ENCODE peak calls at places on chromosomes 7 and 10, in four cellular contexts. V is MM.1S, X is GM23248, M is SK-N-SH. Y is an unnamed sample. For H3F3A and H3K4me1, the result is how much of the 10 kb centered on the place peaks cover.

GRCh38 chr10:76984559-76985443 is 652.8 kb downstream of the KCNMA1 start:
- DNase-seq in X (peak), V (peak), M (peak), Y (peak)

GRCh38 chr10:71529203-71529537 is 132.4 kb downstream of the CDH23 start:
- DNase-seq in V (no peak), X (no peak), M (no peak), Y (no peak)

GRCh38 chr10:128579280-128579679 is 453.1 kb upstream of the MKI67 start:
- DNase-seq in V (no peak), X (no peak), M (no peak), Y (no peak)

GRCh38 chr7:101496017-101496416 is 133.1 kb downstream of the MYL10 start:
- DNase-seq in V (no peak), X (no peak), M (no peak), Y (no peak)

GRCh38 chr7:131506597-131506996 is 49.8 kb downstream of the PODXL start:
- DNase-seq in M (no peak), X (no peak), V (no peak), Y (no peak)

GRCh38 chr10:80468806-80469421 is 14.8 kb downstream of the TSPAN14 start:
- DNase-seq in X (no peak), M (no peak), V (no peak), Y (peak)

GRCh38 chr10:11532329-11532728 is 79.1 kb downstream of the USP6NL start:
- DNase-seq in V (no peak), M (no peak), X (no peak), Y (no peak)

GRCh38 chr7:5424689-5425506 is 1.3 kb upstream of the TNRC18 start:
- DNase-seq in V (peak), X (peak), M (no peak), Y (peak)

GRCh38 chr7:108226723-108227359 is 96.7 kb upstream of the LAMB4 start:
- DNase-seq in M (no peak), X (no peak), V (no peak), Y (no peak)

GRCh38 chr10:44834131-44834530 is 77.0 kb upstream of the TMEM72 start:
- DNase-seq in V (no peak), X (no peak), M (no peak), Y (no peak)

GRCh38 chr10:4136121-4136520 is 351.1 kb upstream of the KLF6 start:
- DNase-seq in V (peak), X (peak), M (no peak), Y (no peak)

GRCh38 chr7:87435546-87435945 is 39.9 kb downstream of the ABCB4 start:
- DNase-seq in X (peak), V (no peak), M (no peak), Y (peak)

GRCh38 chr10:132395704-132396494 is 1.1 kb upstream of the PWWP2B start:
- DNase-seq in V (no peak), X (peak), M (peak), Y (no peak)

GRCh38 chr7:66639773-66640172 is 11.1 kb downstream of the KCTD7 start:
- DNase-seq in M (no peak), V (no peak), X (no peak), Y (no peak)

GRCh38 chr7:24435002-24435401 is 138.2 kb upstream of the PALS2 start:
- DNase-seq in V (no peak), M (no peak), X (no peak), Y (no peak)

GRCh38 chr7:51229620-51230323 is 86.8 kb downstream of the COBL start:
- DNase-seq in V (no peak), X (no peak), M (no peak), Y (no peak)

GRCh38 chr7:55898287-55898686 is 11.0 kb downstream of the ZNF713 start:
- DNase-seq in X (no peak), M (no peak), V (no peak), Y (no peak)

GRCh38 chr10:121088524-121088923 is 237.4 kb downstream of the WDR11 start:
- DNase-seq in X (peak), M (peak), V (no peak), Y (no peak)

GRCh38 chr7:143327903-143328302 is 12.0 kb downstream of the CLCN1 start:
- DNase-seq in M (no peak), V (no peak), X (no peak), Y (no peak)

GRCh38 chr10:42753126-42753506 is 29.5 kb upstream of the BMS1 start:
- DNase-seq in M (peak), X (peak), V (no peak), Y (peak)

GRCh38 chr7:127447326-127447945 is 54.9 kb upstream of the ZNF800 start:
- DNase-seq in M (peak), X (peak), V (peak), Y (peak)

GRCh38 chr7:2218444-2218785 is 14.3 kb downstream of the MAD1L1 start:
- DNase-seq in V (no peak), M (no peak), X (no peak), Y (no peak)

GRCh38 chr7:147492621-147493020 is 1097.9 kb upstream of the C7orf33 start:
- DNase-seq in X (peak), V (no peak), M (no peak), Y (no peak)

GRCh38 chr7:43491984-43492383 is 90.9 kb upstream of the STK17A start:
- DNase-seq in V (no peak), M (no peak), X (peak), Y (no peak)

GRCh38 chr7:4724648-4725013 is 42.5 kb downstream of the FOXK1 start:
- DNase-seq in X (peak), M (peak), V (peak), Y (no peak)

GRCh38 chr7:154777489-154777888 is 225.4 kb downstream of the PAXIP1 start:
- DNase-seq in M (no peak), X (no peak), V (no peak), Y (no peak)

GRCh38 chr10:57119690-57120089 is 758.6 kb upstream of the ZWINT start:
- DNase-seq in V (no peak), X (no peak), M (no peak), Y (peak)

GRCh38 chr7:70520604-70521003 is 611.3 kb upstream of the GALNT17 start:
- DNase-seq in M (no peak), V (no peak), X (peak), Y (no peak)

GRCh38 chr7:152504816-152505215 is 69.0 kb upstream of the KMT2C start:
- DNase-seq in V (no peak), M (no peak), X (no peak), Y (no peak)
- H3F3A ChIP-seq in V (under half), M (under half), X (under half), Y (under half)

GRCh38 chr10:79398642-79399041 is 46.8 kb downstream of the ZCCHC24 start:
- DNase-seq in M (no peak), V (no peak), X (no peak), Y (no peak)

GRCh38 chr10:79397575-79398303 is 47.7 kb downstream of the ZCCHC24 start:
- DNase-seq in M (peak), X (peak), V (no peak), Y (no peak)

GRCh38 chr10:79397051-79397450 is 48.4 kb downstream of the ZCCHC24 start:
- DNase-seq in M (no peak), X (no peak), V (no peak), Y (no peak)

GRCh38 chr10:79394631-79395030 is 47.4 kb downstream of the PPIF start:
- DNase-seq in V (no peak), X (no peak), M (no peak), Y (no peak)

GRCh38 chr10:79396587-79396986 is 48.8 kb downstream of the ZCCHC24 start:
- DNase-seq in X (no peak), V (no peak), M (no peak), Y (no peak)
- H3K4me1 ChIP-seq in X (half or more), V (under half), M (under half), Y (under half)

GRCh38 chr7:97016392-97017196 is 8.0 kb downstream of the DLX5 start:
- DNase-seq in X (no peak), V (no peak), M (peak), Y (no peak)

GRCh38 chr7:97015787-97016391 is 8.7 kb downstream of the DLX5 start:
- DNase-seq in V (no peak), X (no peak), M (no peak), Y (no peak)

GRCh38 chr7:97013555-97013954 is 8.2 kb downstream of the DLX6 start:
- DNase-seq in M (no peak), X (no peak), V (no peak), Y (no peak)

GRCh38 chr7:97014145-97014544 is 8.8 kb downstream of the DLX6 start:
- DNase-seq in V (no peak), X (no peak), M (no peak), Y (no peak)

DNA sequence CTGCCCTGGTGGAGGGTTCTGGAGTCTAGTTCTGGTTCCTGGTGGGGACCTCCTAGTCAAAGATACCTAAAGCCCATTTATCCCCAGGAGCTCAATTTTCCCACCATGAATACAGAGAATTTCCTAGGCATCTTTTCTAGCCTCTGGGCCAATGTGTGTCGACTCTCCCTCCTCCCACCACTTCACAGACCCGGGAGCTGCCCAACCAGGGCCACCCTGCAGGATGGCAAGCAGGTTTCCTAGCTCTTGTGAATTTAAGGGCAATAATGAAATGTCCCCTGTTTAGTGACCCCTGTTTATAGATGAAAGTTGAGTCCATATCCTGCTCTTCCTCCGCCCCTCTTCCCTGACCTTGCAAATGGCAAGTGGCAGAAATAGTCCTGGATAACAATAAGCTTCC is 9.4 kb downstream of the DLX5 start:
- DNase-seq in V (no peak), X (no peak), M (no peak), Y (no peak)
- H3F3A ChIP-seq in V (under half), X (under half), M (under half), Y (under half)

GRCh38 chr7:36205236-36205635 is 52.2 kb downstream of the EEPD1 start:
- DNase-seq in M (no peak), V (no peak), X (no peak), Y (no peak)
- H3K4me1 ChIP-seq in M (half or more), V (under half), X (under half), Y (under half)

DNA sequence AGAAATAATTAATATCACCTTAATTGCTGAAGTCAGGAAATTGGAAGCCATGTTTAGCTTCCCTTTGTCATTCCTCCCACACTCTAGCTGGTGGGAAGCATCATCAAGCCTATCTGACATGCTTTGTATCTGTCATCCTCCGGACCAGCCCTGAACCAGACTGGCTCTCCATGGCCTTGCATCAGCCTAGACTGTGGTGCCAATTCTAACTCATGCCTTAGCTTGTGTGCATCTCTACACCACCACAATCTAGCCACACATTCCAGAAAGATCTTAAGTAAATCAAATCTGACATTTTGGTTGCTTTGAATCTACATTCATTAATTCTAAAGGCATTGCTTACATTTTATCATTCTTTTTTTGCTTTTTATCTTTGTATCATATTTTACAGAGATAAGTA is 196.4 kb upstream of the VSTM2A start:
- DNase-seq in X (no peak), M (no peak), V (no peak), Y (no peak)
- H3F3A ChIP-seq in X (under half), M (under half), V (under half), Y (under half)

GRCh38 chr10:102670065-102670400 is 25.8 kb downstream of the TRIM8 start:
- DNase-seq in V (no peak), M (no peak), X (no peak), Y (no peak)
- H3K4me1 ChIP-seq in V (under half), M (under half), X (under half), Y (under half)